ENCODE peak calls at places on chromosome 19, in four cellular contexts. Y, W, L and I are unnamed samples.

GRCh38 chr19:27777242-27777641 is 1435.7 kb downstream of the UQCRFS1 start:
- DNase-seq in Y (no peak), W (no peak), L (no peak), I (no peak)

GRCh38 chr19:53868091-53868891 is 608 bp downstream of the MYADM start:
- DNase-seq in Y (peak), W (peak), L (peak), I (peak)

GRCh38 chr19:32070101-32070500 is 275.3 kb upstream of the ZNF507 start:
- DNase-seq in Y (no peak), W (no peak), L (no peak), I (no peak)

GRCh38 chr19:11418518-11419506 is at the start of gene RGL3:
- DNase-seq in Y (no peak), W (no peak), L (no peak), I (no peak)

GRCh38 chr19:56942749-56943148 is 102.2 kb upstream of the PEG3 start:
- DNase-seq in Y (no peak), W (no peak), L (no peak), I (no peak)

GRCh38 chr19:13962738-13963602 is 10.7 kb downstream of the DCAF15 start:
- DNase-seq in Y (peak), W (peak), L (no peak), I (no peak)

GRCh38 chr19:741506-742131 is 9.3 kb upstream of the MISP start:
- DNase-seq in Y (no peak), W (no peak), L (no peak), I (no peak)

GRCh38 chr19:15323496-15324235 is 8.7 kb downstream of the BRD4 start:
- DNase-seq in Y (peak), W (peak), L (peak), I (peak)

GRCh38 chr19:661427-662196 is 1.4 kb downstream of the RNF126 start:
- DNase-seq in Y (no peak), W (no peak), L (peak), I (peak)

GRCh38 chr19:33379151-33379829 is 5.8 kb downstream of the CEBPG start:
- DNase-seq in Y (no peak), W (no peak), L (no peak), I (no peak)

DNA sequence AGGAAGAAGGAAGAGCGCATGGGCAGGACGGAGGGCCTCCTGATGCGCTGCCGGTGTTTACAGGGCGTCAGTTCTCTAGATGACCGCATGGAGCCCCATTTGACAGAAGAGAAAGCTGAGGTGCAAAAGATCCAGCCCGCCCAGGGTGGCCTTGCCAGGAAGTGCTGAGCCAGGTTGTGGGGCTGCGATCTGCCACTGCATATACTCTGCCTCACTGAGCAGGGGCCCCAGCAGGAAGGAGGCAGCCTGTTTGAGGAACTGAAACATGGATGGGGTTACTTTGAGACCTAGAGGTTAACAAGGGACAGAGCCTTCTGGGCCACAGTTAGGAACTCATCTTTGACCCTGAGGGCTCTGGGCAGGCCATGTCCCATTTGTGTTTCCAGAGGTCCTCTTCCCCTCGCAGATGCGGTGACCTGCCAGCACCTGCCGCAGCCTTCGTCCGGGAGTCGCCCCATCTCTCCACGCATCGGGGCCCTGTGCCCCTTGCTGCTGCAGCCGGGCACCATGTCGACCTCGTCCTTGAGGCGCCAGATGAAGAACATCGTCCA is 3.2 kb downstream of the EPN1 start:
- DNase-seq in Y (no peak), W (no peak), L (no peak), I (no peak)
- H3K4me3 ChIP-seq in Y (no peak), W (no peak), L (no peak), I (no peak)

GRCh38 chr19:40284501-40285352 is at the start of gene AKT2:
- DNase-seq in Y (peak), W (peak), L (peak), I (no peak)
- TF ChIP-seq CTCF in Y (no peak), W (no peak), L (no peak), I (no peak)

DNA sequence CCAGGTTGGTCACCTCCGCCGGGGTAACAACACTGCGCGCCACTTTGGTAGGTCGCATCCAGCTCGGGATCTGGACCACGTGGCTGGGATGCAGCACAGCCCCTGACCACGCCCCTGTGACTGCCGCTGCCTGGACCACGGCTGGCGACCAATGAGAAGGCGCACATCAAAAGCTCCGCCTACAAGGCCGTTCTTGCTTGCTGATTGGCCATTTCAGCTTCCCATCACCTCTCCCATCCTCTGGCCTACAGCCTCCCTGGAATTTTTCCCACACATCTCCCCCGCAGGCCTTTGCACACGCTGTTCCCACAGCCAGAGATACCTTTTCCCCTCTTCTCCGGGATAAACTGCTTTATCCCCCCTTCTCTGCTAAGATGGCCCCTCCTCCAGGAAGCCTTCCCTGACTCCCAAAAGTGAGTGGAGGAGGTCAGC is 12.5 kb upstream of the MAP1S start:
- DNase-seq in Y (peak), W (peak), L (peak), I (peak)
- H3K4me3 ChIP-seq in Y (no peak), W (no peak), L (no peak), I (no peak)

DNA sequence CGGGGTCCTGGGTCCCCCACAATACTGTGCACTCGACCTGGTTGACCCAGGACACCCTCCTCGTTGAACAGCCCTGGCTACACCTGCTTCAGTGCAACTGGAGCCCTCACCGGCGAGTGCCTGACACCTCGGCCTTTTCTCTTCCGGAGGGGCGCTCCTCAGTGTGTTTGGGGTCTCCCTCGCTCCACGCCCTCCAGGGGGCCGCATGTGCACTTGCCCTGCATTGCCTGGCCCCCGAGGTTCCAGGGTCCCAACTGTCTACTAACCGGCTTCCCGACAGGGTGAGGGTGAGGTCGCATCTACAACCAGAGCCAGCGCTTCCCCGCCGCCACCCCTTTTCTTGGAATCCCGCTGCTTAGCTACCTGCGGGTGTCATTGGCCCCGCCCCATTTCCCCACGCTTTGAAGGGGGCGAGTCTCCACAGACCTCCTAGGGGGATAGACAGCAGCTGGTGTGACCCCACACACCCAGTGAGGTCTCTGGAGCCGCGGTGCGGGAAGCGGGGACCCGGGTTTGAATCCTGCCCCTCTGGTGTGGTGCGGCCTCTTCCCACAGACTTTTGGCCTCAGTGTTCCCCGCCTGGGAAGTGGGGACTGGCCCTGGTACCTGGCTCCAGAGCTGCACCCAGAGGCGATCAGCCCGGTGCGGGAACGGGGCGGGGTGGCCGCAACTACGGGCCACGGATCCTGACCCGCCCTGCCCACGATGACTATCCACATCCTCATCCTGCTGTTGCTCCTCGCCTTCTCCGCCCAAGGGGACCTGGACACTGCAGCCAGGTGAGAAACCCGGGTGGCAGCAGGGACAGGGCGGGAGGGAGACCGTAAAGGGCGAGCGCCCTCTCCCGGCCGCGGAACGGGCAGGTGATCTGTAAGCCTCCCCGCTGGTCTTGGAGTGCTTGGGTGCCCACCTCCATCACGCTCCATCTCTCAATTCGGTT is at the start of gene ADM5:
- DNase-seq in Y (no peak), W (no peak), L (no peak), I (peak)
- TF ChIP-seq CTCF in Y (peak), W (peak), L (peak), I (peak)

GRCh38 chr19:2231621-2232221 is 4.4 kb downstream of the PLEKHJ1 start:
- DNase-seq in Y (no peak), W (no peak), L (no peak), I (no peak)

GRCh38 chr19:2235026-2235395 is 1.1 kb downstream of the PLEKHJ1 start:
- DNase-seq in Y (no peak), W (no peak), L (no peak), I (peak)

GRCh38 chr19:2232286-2233151 is 3.6 kb downstream of the PLEKHJ1 start:
- DNase-seq in Y (no peak), W (no peak), L (no peak), I (no peak)

GRCh38 chr19:2235396-2236284 is 489 bp downstream of the PLEKHJ1 start:
- DNase-seq in Y (no peak), W (no peak), L (no peak), I (no peak)

DNA sequence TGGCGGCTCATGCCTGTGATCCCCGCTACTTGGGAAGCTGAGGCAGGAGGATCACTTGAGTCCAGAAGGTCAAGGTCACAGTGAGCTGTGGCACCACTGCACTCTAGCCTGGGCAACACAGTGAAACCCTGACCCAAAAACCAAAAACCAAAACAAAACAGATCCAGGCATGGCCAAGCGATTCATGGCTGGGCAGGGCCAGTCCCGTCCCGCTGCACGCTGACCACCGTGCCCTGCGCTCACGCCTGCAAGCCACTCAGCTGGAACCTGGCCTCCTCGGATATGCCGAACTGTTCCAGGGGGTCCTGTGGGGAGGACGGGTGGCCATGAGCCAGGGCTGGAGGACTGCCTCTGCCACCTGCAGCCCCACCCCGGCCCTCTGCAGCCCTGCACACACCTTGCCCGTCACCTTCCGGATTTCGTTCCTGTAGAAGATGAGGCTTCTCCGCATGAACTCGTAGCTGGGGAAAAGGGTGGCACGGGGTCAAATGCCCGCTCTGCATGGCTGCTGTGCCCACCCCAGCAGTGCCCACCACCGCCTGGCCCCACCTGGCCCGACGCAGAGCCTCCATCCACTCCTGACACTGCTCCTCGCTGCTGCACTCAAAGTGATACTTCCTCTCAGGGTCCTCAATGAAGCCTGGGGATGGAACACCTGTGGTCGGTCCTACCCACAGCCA is 2.4 kb downstream of the PLEKHJ1 start:
- DNase-seq in Y (no peak), W (no peak), L (no peak), I (no peak)
- H3K4me3 ChIP-seq in Y (no peak), W (no peak), L (no peak), I (no peak)

DNA sequence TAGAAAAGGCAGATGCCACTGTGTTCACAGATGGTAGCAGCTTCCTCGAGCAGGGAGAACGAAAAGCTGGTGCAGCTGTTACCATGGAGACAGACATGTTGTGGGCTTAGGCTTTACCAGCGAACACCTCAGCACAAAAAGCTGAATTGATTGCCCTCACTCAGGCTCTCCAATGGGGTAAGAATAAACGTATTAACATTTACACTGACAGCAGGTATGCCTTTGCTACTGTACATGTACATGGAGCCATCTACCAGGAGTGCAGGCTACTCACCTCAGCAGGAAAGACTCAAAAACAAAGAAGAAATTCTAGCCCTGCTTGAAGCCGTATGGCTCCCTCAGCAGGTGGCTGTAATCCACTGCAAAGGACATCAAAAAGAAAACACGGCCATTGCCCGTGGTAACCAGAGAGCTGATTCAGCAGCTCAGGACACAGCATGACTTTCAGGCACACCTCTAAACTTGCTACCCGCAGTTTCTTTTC is 197.7 kb downstream of the ZNF737 start:
- DNase-seq in Y (no peak), W (no peak), L (no peak), I (peak)
- TF ChIP-seq CTCF in Y (no peak), W (no peak), L (no peak), I (no peak)

GRCh38 chr19:46611791-46612190 is 10.7 kb downstream of the CALM3 start:
- DNase-seq in Y (no peak), W (no peak), L (no peak), I (no peak)
- H3K4me3 ChIP-seq in Y (no peak), W (no peak), L (no peak), I (no peak)

GRCh38 chr19:55383789-55384575 is at the start of gene TMEM238:
- DNase-seq in Y (peak), W (peak), L (peak), I (peak)
- TF ChIP-seq CTCF in Y (no peak), W (peak), L (no peak), I (no peak)

GRCh38 chr19:43778651-43779050 is 2.1 kb downstream of the KCNN4 start:
- DNase-seq in Y (no peak), W (no peak), L (no peak), I (no peak)
- H3K4me3 ChIP-seq in Y (no peak), W (no peak), L (no peak), I (no peak)

GRCh38 chr19:35959040-35959967 is 23.1 kb downstream of the LRFN3 start:
- DNase-seq in Y (no peak), W (no peak), L (no peak), I (no peak)
- TF ChIP-seq CTCF in Y (no peak), W (peak), L (peak), I (no peak)